ENCODE peak calls at places on chromosomes 5 and 9, in five cellular contexts. N is NCI-H460, V is NAMALWA, S is adrenal gland, K is nucleus accumbens. W is an unnamed sample.

GRCh38 chr5:141172381-141173204 is at the start of gene PCDHB7:
- DNase-seq in N (peak), V (peak), S (no peak), K (no peak), W (peak)

GRCh38 chr5:95810305-95811125 is 12.0 kb downstream of the GLRX start:
- DNase-seq in N (no peak), V (no peak), S (no peak), K (no peak), W (no peak)

GRCh38 chr5:141017943-141018342 is 33.2 kb upstream of the PCDHB1 start:
- DNase-seq in N (no peak), V (no peak), S (no peak), K (no peak), W (no peak)

GRCh38 chr5:173041881-173042481 is 14.2 kb upstream of the CREBRF start:
- DNase-seq in N (no peak), V (no peak), S (no peak), K (no peak), W (no peak)

GRCh38 chr9:108634669-108635462 is 220.9 kb downstream of the ACTL7B start:
- DNase-seq in N (peak), V (no peak), S (no peak), K (no peak), W (no peak)

GRCh38 chr5:169895876-169896275 is 84.4 kb downstream of the INSYN2B start:
- DNase-seq in N (no peak), V (no peak), S (peak), K (no peak), W (no peak)

GRCh38 chr5:6686916-6687409 is 26.3 kb upstream of the TENT4A start:
- DNase-seq in N (peak), V (no peak), S (peak), K (no peak), W (no peak)

GRCh38 chr9:119278138-119278537 is 91.1 kb downstream of the BRINP1 start:
- DNase-seq in N (no peak), V (no peak), S (no peak), K (no peak), W (no peak)

GRCh38 chr5:154309805-154310204 is 119.3 kb downstream of the GALNT10 start:
- DNase-seq in N (no peak), V (no peak), S (no peak), K (no peak), W (no peak)

GRCh38 chr5:164207646-164208045 is 702.2 kb downstream of the MAT2B start:
- DNase-seq in N (no peak), V (no peak), S (no peak), K (no peak), W (no peak)

GRCh38 chr9:37371565-37372464 is 50.7 kb upstream of the GRHPR start:
- DNase-seq in N (no peak), V (peak), S (no peak), K (no peak), W (no peak)

GRCh38 chr5:76804266-76804665 is 14.6 kb upstream of the F2RL1 start:
- DNase-seq in N (no peak), V (no peak), S (no peak), K (no peak), W (no peak)

GRCh38 chr9:133701321-133701980 is 36.7 kb downstream of the SARDH start:
- DNase-seq in N (no peak), V (no peak), S (peak), K (no peak), W (peak)

GRCh38 chr9:88251903-88252302 is 113.6 kb upstream of the SPATA31C2 start:
- DNase-seq in N (no peak), V (no peak), S (no peak), K (no peak), W (no peak)

GRCh38 chr5:178247481-178248456 is 15.2 kb upstream of the PHYKPL start:
- DNase-seq in N (no peak), V (peak), S (no peak), K (no peak), W (no peak)

GRCh38 chr9:93267681-93268505 is 84.0 kb downstream of the WNK2 start:
- DNase-seq in N (no peak), V (no peak), S (no peak), K (no peak), W (no peak)

GRCh38 chr5:134177197-134178171 is 734 bp upstream of the SKP1 start:
- DNase-seq in N (peak), V (no peak), S (peak), K (peak), W (peak)

GRCh38 chr5:33468811-33469435 is 28.2 kb downstream of the TARS1 start:
- DNase-seq in N (no peak), V (no peak), S (no peak), K (no peak), W (no peak)

GRCh38 chr9:7058539-7058938 is 300.8 kb downstream of the KDM4C start:
- DNase-seq in N (no peak), V (no peak), S (no peak), K (no peak), W (no peak)

GRCh38 chr9:124513374-124513994 is 6.3 kb upstream of the NR5A1 start:
- DNase-seq in N (no peak), V (no peak), S (peak), K (no peak), W (no peak)

GRCh38 chr5:71586052-71586940 is 844 bp upstream of the MCCC2 start:
- DNase-seq in N (no peak), V (peak), S (peak), K (no peak), W (peak)

GRCh38 chr9:35741740-35742139 is 7.3 kb downstream of the GBA2 start:
- DNase-seq in N (no peak), V (no peak), S (no peak), K (no peak), W (no peak)

GRCh38 chr9:136225366-136225747 is 20.3 kb downstream of the QSOX2 start:
- DNase-seq in N (no peak), V (peak), S (no peak), K (no peak), W (no peak)

GRCh38 chr5:16082982-16083381 is 96.6 kb downstream of the MARCHF11 start:
- DNase-seq in N (no peak), V (no peak), S (no peak), K (no peak), W (no peak)

GRCh38 chr9:33106827-33107621 is 30.6 kb upstream of the SMU1 start:
- DNase-seq in N (no peak), V (peak), S (peak), K (no peak), W (peak)

GRCh38 chr5:15383469-15383868 is 116.5 kb upstream of the FBXL7 start:
- DNase-seq in N (peak), V (no peak), S (no peak), K (no peak), W (no peak)

GRCh38 chr9:72592501-72593403 is 71.3 kb downstream of the TMC1 start:
- DNase-seq in N (peak), V (peak), S (no peak), K (no peak), W (no peak)

GRCh38 chr5:158482201-158482600 is 617.5 kb downstream of the EBF1 start:
- DNase-seq in N (no peak), V (no peak), S (no peak), K (no peak), W (no peak)

GRCh38 chr5:81579525-81579924 is 171.4 kb downstream of the SSBP2 start:
- DNase-seq in N (no peak), V (no peak), S (no peak), K (no peak), W (no peak)

GRCh38 chr9:114722363-114722695 is 40.3 kb upstream of the TEX48 start:
- DNase-seq in N (no peak), V (no peak), S (no peak), K (no peak), W (no peak)

GRCh38 chr5:34539183-34539582 is 116.9 kb upstream of the RAI14 start:
- DNase-seq in N (no peak), V (no peak), S (no peak), K (no peak), W (no peak)

GRCh38 chr9:105656131-105656921 is 5.9 kb upstream of the TAL2 start:
- DNase-seq in N (peak), V (no peak), S (peak), K (no peak), W (peak)

GRCh38 chr9:88533951-88534455 is 975 bp upstream of the NXNL2 start:
- DNase-seq in N (no peak), V (no peak), S (peak), K (no peak), W (peak)

GRCh38 chr9:131585375-131585774 is 40.1 kb downstream of the PRRT1B start:
- DNase-seq in N (no peak), V (no peak), S (no peak), K (no peak), W (no peak)

GRCh38 chr9:127279717-127280285 is 15.2 kb downstream of the GARNL3 start:
- DNase-seq in N (no peak), V (no peak), S (no peak), K (no peak), W (no peak)

GRCh38 chr5:54876561-54876960 is 108.8 kb downstream of the ESM1 start:
- DNase-seq in N (no peak), V (no peak), S (no peak), K (no peak), W (no peak)

GRCh38 chr5:57499262-57500050 is 16.8 kb upstream of the ACTBL2 start:
- DNase-seq in N (peak), V (peak), S (no peak), K (no peak), W (no peak)

GRCh38 chr9:116232425-116233159 is 79.0 kb downstream of the PAPPA start:
- DNase-seq in N (peak), V (peak), S (no peak), K (no peak), W (no peak)